ENCODE peak calls at places on chromosomes 7 and 10, in four cellular contexts. One of them, this sample, is unnamed.

GRCh38 chr10:103637855-103638561 is 144.5 kb downstream of the NEURL1 start:
- DNase-seq in AG10803: peak
- DNase-seq in Peyer's patch: no peak
- DNase-seq in PC-3: no peak
- DNase-seq in this sample: no peak

GRCh38 chr10:120460776-120461175 is 3.7 kb downstream of the PLPP4 start:
- DNase-seq in AG10803: peak
- DNase-seq in Peyer's patch: no peak
- DNase-seq in PC-3: peak
- DNase-seq in this sample: peak

GRCh38 chr10:129853236-129853946 is 110.7 kb downstream of the EBF3 start:
- DNase-seq in PC-3: peak
- DNase-seq in Peyer's patch: no peak
- DNase-seq in AG10803: peak
- DNase-seq in this sample: peak

GRCh38 chr7:130091999-130092398 is 21.7 kb downstream of the KLHDC10 start:
- DNase-seq in Peyer's patch: no peak
- DNase-seq in AG10803: no peak
- DNase-seq in PC-3: no peak
- DNase-seq in this sample: no peak

GRCh38 chr10:26821699-26822542 is 38.8 kb downstream of the ABI1 start:
- DNase-seq in PC-3: no peak
- DNase-seq in AG10803: peak
- DNase-seq in Peyer's patch: no peak
- DNase-seq in this sample: no peak

GRCh38 chr10:34580643-34581042 is 234.5 kb downstream of the PARD3 start:
- DNase-seq in PC-3: peak
- DNase-seq in Peyer's patch: no peak
- DNase-seq in AG10803: peak
- DNase-seq in this sample: peak

GRCh38 chr7:76267107-76267834 is 35.2 kb upstream of the HSPB1 start:
- DNase-seq in AG10803: no peak
- DNase-seq in Peyer's patch: no peak
- DNase-seq in PC-3: no peak
- DNase-seq in this sample: no peak

GRCh38 chr7:46625032-46625431 is 704.0 kb upstream of the IGFBP3 start:
- DNase-seq in AG10803: no peak
- DNase-seq in PC-3: no peak
- DNase-seq in Peyer's patch: no peak
- DNase-seq in this sample: no peak

GRCh38 chr7:149864751-149865150 is 9.0 kb upstream of the ATP6V0E2 start:
- DNase-seq in PC-3: no peak
- DNase-seq in AG10803: no peak
- DNase-seq in Peyer's patch: no peak
- DNase-seq in this sample: no peak

GRCh38 chr10:123974406-123974805 is 82.8 kb upstream of the CPXM2 start:
- DNase-seq in Peyer's patch: no peak
- DNase-seq in PC-3: peak
- DNase-seq in AG10803: peak
- DNase-seq in this sample: peak

GRCh38 chr7:48250441-48250951 is 79.2 kb downstream of the ABCA13 start:
- DNase-seq in AG10803: peak
- DNase-seq in PC-3: peak
- DNase-seq in Peyer's patch: no peak
- DNase-seq in this sample: no peak

GRCh38 chr10:110827410-110827809 is 44.3 kb upstream of the PDCD4 start:
- DNase-seq in PC-3: peak
- DNase-seq in AG10803: peak
- DNase-seq in Peyer's patch: no peak
- DNase-seq in this sample: peak

GRCh38 chr10:33391611-33392010 is 57.1 kb upstream of the NRP1 start:
- DNase-seq in PC-3: no peak
- DNase-seq in Peyer's patch: no peak
- DNase-seq in AG10803: no peak
- DNase-seq in this sample: no peak

GRCh38 chr10:124177180-124177518 is 83.8 kb upstream of the CHST15 start:
- DNase-seq in PC-3: no peak
- DNase-seq in AG10803: no peak
- DNase-seq in Peyer's patch: no peak
- DNase-seq in this sample: no peak

GRCh38 chr7:98802088-98802780 is 67.6 kb downstream of the TMEM130 start:
- DNase-seq in AG10803: peak
- DNase-seq in Peyer's patch: no peak
- DNase-seq in PC-3: peak
- DNase-seq in this sample: no peak

DNA sequence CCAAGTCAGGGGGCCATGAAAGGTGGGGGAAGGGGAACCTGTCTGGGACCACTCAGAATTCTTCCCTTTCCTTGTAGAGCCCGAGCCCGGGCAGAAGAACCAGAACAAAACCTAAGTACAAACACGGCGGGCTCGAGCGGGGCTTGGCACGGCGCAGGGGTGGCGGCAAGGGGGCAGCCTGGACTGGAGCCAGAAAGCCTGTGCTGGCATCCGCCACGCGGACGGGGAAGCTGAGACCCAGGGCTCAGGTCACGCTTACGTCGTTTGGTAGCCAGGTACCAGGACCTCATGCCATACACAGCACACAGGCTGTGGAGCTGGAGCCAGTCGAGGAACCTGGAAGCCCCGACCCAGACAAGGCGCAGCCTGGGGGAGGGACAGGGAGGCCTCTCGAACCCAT is 6.6 kb upstream of the GPER1 start:
- DNase-seq in Peyer's patch: no peak
- DNase-seq in AG10803: no peak
- DNase-seq in PC-3: no peak
- DNase-seq in this sample: no peak
- H3K4me3 ChIP-seq in Peyer's patch: no peak
- H3K4me3 ChIP-seq in AG10803: no peak
- H3K4me3 ChIP-seq in PC-3: no peak
- H3K4me3 ChIP-seq in this sample: no peak

GRCh38 chr7:35249537-35249907 is 4.4 kb downstream of the TBX20 start:
- DNase-seq in AG10803: no peak
- DNase-seq in PC-3: peak
- DNase-seq in Peyer's patch: no peak
- DNase-seq in this sample: no peak

GRCh38 chr7:35248576-35249536 is 5.0 kb downstream of the TBX20 start:
- DNase-seq in PC-3: peak
- DNase-seq in Peyer's patch: no peak
- DNase-seq in AG10803: no peak
- DNase-seq in this sample: no peak

GRCh38 chr7:35250941-35251340 is 3.0 kb downstream of the TBX20 start:
- DNase-seq in AG10803: no peak
- DNase-seq in Peyer's patch: no peak
- DNase-seq in PC-3: no peak
- DNase-seq in this sample: no peak

GRCh38 chr7:35251606-35252310 is 2.1 kb downstream of the TBX20 start:
- DNase-seq in AG10803: no peak
- DNase-seq in Peyer's patch: no peak
- DNase-seq in PC-3: no peak
- DNase-seq in this sample: no peak

DNA sequence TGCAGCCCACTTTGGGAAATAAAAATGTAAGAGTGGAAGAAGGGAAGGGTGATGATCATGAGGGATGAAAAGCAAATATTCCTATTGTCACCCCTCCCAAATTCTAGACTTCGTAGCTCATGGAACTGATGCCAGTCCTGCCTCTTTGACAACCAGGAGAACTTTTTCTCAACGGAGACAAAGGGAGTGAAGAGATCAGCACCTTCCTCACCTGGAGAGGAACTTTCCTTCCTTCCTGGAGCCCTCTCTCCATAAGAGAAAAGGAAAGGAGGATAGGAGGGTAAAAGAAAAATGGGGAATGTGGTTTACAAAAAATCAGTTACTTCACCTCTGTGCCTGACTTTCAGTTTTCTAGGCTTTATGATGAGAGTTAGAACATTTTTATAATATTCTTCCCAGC is 3.4 kb downstream of the TBX20 start:
- DNase-seq in PC-3: no peak
- DNase-seq in Peyer's patch: no peak
- DNase-seq in AG10803: no peak
- DNase-seq in this sample: no peak
- H3K4me3 ChIP-seq in PC-3: no peak
- H3K4me3 ChIP-seq in Peyer's patch: no peak
- H3K4me3 ChIP-seq in AG10803: no peak
- H3K4me3 ChIP-seq in this sample: no peak

GRCh38 chr7:67738-68395 is 124.5 kb upstream of the FAM20C start:
- DNase-seq in AG10803: peak
- DNase-seq in PC-3: peak
- DNase-seq in Peyer's patch: no peak
- DNase-seq in this sample: no peak
- H3K4me3 ChIP-seq in AG10803: no peak
- H3K4me3 ChIP-seq in PC-3: no peak
- H3K4me3 ChIP-seq in Peyer's patch: no peak
- H3K4me3 ChIP-seq in this sample: no peak

DNA sequence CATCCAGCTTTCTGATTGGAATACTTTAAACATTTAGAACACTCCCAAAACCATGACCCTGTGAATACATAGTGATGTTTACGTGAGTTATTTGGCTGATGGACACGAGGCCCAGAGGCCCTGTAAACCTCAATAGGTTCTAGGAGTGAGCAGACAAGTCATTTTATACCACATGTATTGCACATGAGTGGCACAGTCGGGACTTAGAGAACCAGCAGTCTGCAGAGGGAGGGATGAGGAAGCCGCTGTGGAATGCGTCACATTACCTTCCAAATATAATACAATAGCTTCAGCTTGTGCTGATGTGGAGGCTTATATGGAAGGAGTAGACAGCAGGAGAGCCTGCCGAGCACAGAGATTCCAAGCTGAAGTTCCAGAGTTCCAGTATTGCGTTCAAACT is 292.8 kb upstream of the SEMA3C start:
- DNase-seq in AG10803: peak
- DNase-seq in Peyer's patch: no peak
- DNase-seq in PC-3: no peak
- DNase-seq in this sample: no peak
- H3K4me3 ChIP-seq in AG10803: no peak
- H3K4me3 ChIP-seq in Peyer's patch: no peak
- H3K4me3 ChIP-seq in PC-3: no peak
- H3K4me3 ChIP-seq in this sample: no peak

DNA sequence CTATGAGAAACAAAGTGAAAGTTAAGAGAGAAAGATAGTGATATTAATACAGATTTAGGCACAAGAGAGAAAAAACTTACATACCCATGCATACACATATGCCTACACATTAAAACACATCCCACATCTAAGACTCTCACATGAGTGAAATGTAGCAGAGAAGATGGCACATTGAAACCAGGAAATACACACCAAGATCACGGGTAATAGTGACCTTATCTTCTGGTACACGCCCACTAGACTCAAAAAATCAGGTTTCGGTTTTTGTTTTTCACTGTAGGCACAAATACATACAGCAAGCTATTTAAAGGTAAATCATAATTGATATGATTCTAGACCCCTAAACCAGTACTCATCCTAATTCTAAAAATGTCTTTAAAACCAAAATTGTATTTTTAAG is 225.2 kb upstream of the TAC1 start:
- DNase-seq in Peyer's patch: no peak
- DNase-seq in PC-3: no peak
- DNase-seq in AG10803: no peak
- DNase-seq in this sample: no peak
- H3K4me3 ChIP-seq in Peyer's patch: no peak
- H3K4me3 ChIP-seq in PC-3: no peak
- H3K4me3 ChIP-seq in AG10803: no peak
- H3K4me3 ChIP-seq in this sample: no peak

GRCh38 chr7:22387583-22387982 is 30.6 kb upstream of the RAPGEF5 start:
- DNase-seq in PC-3: no peak
- DNase-seq in Peyer's patch: no peak
- DNase-seq in AG10803: peak
- DNase-seq in this sample: peak
- H3K4me3 ChIP-seq in PC-3: no peak
- H3K4me3 ChIP-seq in Peyer's patch: no peak
- H3K4me3 ChIP-seq in AG10803: no peak
- H3K4me3 ChIP-seq in this sample: no peak

This sample was measured in epithelial cell of esophagus.